ENCODE peak calls at places on chromosome 20, in ten cellular contexts. K is adrenal gland, Z is ascending aorta, W is psoas muscle, U is sigmoid colon, V is lower lobe of right lung, Q is transverse colon, J is choroid plexus epithelial cell, T is A549, R is ovary. O is an unnamed sample.

GRCh38 chr20:51563597-51564332 is 21.2 kb upstream of the NFATC2 start:
- DNase-seq in K (peak), U (peak), W (peak), J (peak), R (peak), V (peak), T (peak), Q (peak), Z (peak), O (peak)

GRCh38 chr20:19047040-19047950 is 165.1 kb upstream of the SLC24A3 start:
- DNase-seq in W (peak), Q (peak), U (no peak), R (no peak), K (no peak), J (no peak), V (peak), T (no peak), Z (no peak), O (no peak)

GRCh38 chr20:42281801-42282200 is 663.6 kb upstream of the CHD6 start:
- DNase-seq in R (no peak), T (no peak), V (no peak), Z (no peak), K (no peak), W (no peak), J (no peak), U (no peak), Q (no peak), O (no peak)

GRCh38 chr20:3011752-3012151 is 31.7 kb upstream of the GNRH2 start:
- DNase-seq in Q (no peak), J (no peak), U (no peak), V (no peak), K (no peak), W (no peak), T (no peak), R (no peak), Z (no peak), O (no peak)

GRCh38 chr20:14337400-14338171 is at the start of gene FLRT3:
- DNase-seq in J (peak), R (peak), K (peak), Z (no peak), W (peak), U (peak), V (peak), Q (peak), T (peak), O (peak)

GRCh38 chr20:38805958-38806854 is 709 bp downstream of the PPP1R16B start:
- DNase-seq in Q (peak), K (no peak), J (no peak), U (no peak), T (no peak), Z (no peak), V (peak), W (peak), R (no peak), O (no peak)

GRCh38 chr20:4681971-4682370 is 39.7 kb upstream of the PRND start:
- DNase-seq in W (no peak), Q (no peak), T (no peak), U (no peak), Z (no peak), V (no peak), R (no peak), J (peak), K (no peak), O (peak)

GRCh38 chr20:61588356-61589054 is 336.4 kb downstream of the CDH4 start:
- DNase-seq in K (no peak), Q (no peak), W (no peak), V (peak), J (peak), Z (no peak), R (no peak), T (peak), U (no peak), O (peak)

GRCh38 chr20:51327251-51327841 is 215.2 kb downstream of the NFATC2 start:
- DNase-seq in Q (no peak), V (no peak), U (no peak), Z (no peak), R (no peak), T (no peak), W (no peak), J (peak), K (no peak), O (peak)

GRCh38 chr20:50555687-50556086 is 45.5 kb downstream of the PTPN1 start:
- DNase-seq in J (no peak), Q (no peak), V (no peak), R (no peak), W (no peak), K (no peak), Z (no peak), U (no peak), T (no peak), O (no peak)

GRCh38 chr20:33602826-33603590 is 59.1 kb upstream of the C20orf144 start:
- DNase-seq in V (no peak), J (peak), Z (no peak), W (no peak), R (no peak), K (no peak), U (no peak), T (no peak), Q (no peak), O (peak)

GRCh38 chr20:51667491-51667890 is 100.7 kb downstream of the ATP9A start:
- DNase-seq in Q (no peak), W (no peak), J (no peak), T (no peak), R (no peak), V (no peak), K (no peak), Z (no peak), U (no peak), O (no peak)

GRCh38 chr20:21609221-21609620 is 95.4 kb upstream of the NKX2-2 start:
- DNase-seq in Z (no peak), U (no peak), R (no peak), V (no peak), K (peak), W (no peak), J (no peak), Q (no peak), T (no peak), O (no peak)

GRCh38 chr20:16580127-16580526 is 6.9 kb upstream of the KIF16B start:
- DNase-seq in U (no peak), R (no peak), Z (no peak), W (peak), Q (no peak), V (no peak), K (no peak), J (peak), T (peak), O (peak)

GRCh38 chr20:22425344-22426295 is 158.8 kb downstream of the FOXA2 start:
- DNase-seq in T (peak), U (no peak), R (no peak), K (no peak), Z (no peak), V (no peak), W (no peak), J (no peak), Q (no peak), O (no peak)

GRCh38 chr20:33065785-33066184 is 12.1 kb downstream of the BPIFB3 start:
- DNase-seq in Q (no peak), R (no peak), Z (no peak), J (no peak), W (no peak), T (no peak), K (no peak), V (no peak), U (no peak), O (no peak)

GRCh38 chr20:63032861-63033634 is 26.3 kb upstream of the BHLHE23 start:
- DNase-seq in R (no peak), U (peak), Z (no peak), W (peak), T (no peak), Q (no peak), J (no peak), V (peak), K (no peak), O (no peak)
- TF ChIP-seq CTCF in R (no peak), U (no peak), Z (no peak), W (no peak), T (no peak), Q (no peak), J (no peak), V (no peak), K (no peak), O (no peak)

GRCh38 chr20:54257090-54257816 is 49.4 kb downstream of the PFDN4 start:
- DNase-seq in K (peak), T (no peak), Q (no peak), R (no peak), J (peak), W (no peak), Z (no peak), V (no peak), U (no peak), O (peak)

GRCh38 chr20:54251093-54251492 is 43.2 kb downstream of the PFDN4 start:
- DNase-seq in V (no peak), U (no peak), Q (no peak), K (no peak), J (no peak), Z (no peak), R (no peak), T (no peak), W (no peak), O (no peak)

GRCh38 chr20:54255157-54255556 is 47.3 kb downstream of the PFDN4 start:
- DNase-seq in Z (no peak), V (no peak), Q (no peak), J (peak), K (no peak), R (no peak), U (no peak), W (no peak), T (no peak), O (peak)

GRCh38 chr20:54256202-54256601 is 48.3 kb downstream of the PFDN4 start:
- DNase-seq in K (peak), Q (no peak), R (no peak), J (no peak), W (no peak), T (no peak), V (no peak), Z (no peak), U (no peak), O (no peak)

DNA sequence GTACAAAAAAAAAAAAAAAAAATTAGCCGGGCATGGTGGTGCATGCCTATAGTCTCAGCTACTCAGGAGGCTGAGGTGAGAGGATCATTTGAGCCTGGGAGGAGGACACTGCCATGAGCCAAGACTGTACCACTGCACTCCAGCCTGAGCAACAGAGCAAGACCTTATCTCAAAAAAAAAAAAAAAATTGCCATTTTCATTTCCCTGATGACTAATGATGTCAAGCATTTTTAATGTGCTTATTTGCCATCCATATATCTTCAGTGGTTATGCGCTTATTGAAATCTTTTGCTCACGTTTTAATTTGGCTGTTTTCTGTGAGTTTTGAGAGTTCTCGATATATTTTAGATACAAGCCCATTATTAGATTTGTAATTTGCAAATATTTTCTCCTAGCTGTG is 46.7 kb downstream of the PFDN4 start:
- DNase-seq in Z (no peak), Q (no peak), R (no peak), U (no peak), K (no peak), V (no peak), J (peak), T (no peak), W (no peak), O (peak)
- H3K4me3 ChIP-seq in Z (no peak), Q (no peak), R (no peak), U (no peak), K (no peak), V (no peak), J (no peak), T (no peak), W (no peak), O (no peak)

GRCh38 chr20:40255368-40255767 is 433.7 kb downstream of the MAFB start:
- DNase-seq in T (no peak), Z (no peak), V (no peak), W (no peak), K (no peak), R (no peak), U (no peak), Q (no peak), J (peak), O (no peak)
- TF ChIP-seq CTCF in T (no peak), Z (no peak), V (no peak), W (no peak), K (no peak), R (no peak), U (no peak), Q (no peak), J (peak), O (no peak)

GRCh38 chr20:48990467-48990866 is 55.6 kb upstream of the CSE1L start:
- DNase-seq in W (no peak), R (no peak), J (no peak), Z (no peak), V (no peak), Q (no peak), U (no peak), K (no peak), T (no peak), O (no peak)

GRCh38 chr20:48983423-48984400 is 62.2 kb downstream of the ARFGEF2 start:
- DNase-seq in U (no peak), R (no peak), Z (no peak), Q (no peak), W (peak), T (peak), V (no peak), K (peak), J (peak), O (peak)

GRCh38 chr20:48984575-48985219 is 61.4 kb upstream of the CSE1L start:
- DNase-seq in V (no peak), U (no peak), J (peak), Z (no peak), T (no peak), R (no peak), K (no peak), Q (no peak), W (no peak), O (no peak)

DNA sequence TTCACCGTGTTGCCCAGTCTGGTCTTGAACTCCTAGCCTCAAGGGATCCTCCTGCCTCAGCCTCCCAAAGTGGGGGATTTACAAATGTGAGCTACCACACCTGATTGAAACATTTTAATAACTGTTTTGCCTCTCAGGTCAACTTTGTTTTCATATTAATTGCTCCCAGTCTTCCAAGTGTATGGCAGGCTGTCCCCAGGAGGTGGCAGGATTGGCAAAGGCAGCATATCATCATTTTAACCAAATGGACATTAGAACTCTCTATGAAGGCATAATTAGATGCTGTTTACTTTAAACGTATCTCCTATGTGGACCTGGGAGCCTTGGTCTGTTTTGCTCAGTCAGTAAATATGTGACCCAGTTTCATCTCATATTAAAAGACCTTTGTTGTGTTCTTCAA is 59.2 kb upstream of the CSE1L start:
- DNase-seq in K (no peak), J (peak), U (no peak), Z (no peak), Q (no peak), T (peak), V (no peak), R (no peak), W (no peak), O (no peak)
- H3K4me3 ChIP-seq in K (no peak), J (no peak), U (no peak), Z (no peak), Q (no peak), T (no peak), V (no peak), R (no peak), W (no peak), O (no peak)

GRCh38 chr20:7358670-7359069 is 581.6 kb downstream of the HAO1 start:
- DNase-seq in W (no peak), J (no peak), T (no peak), K (no peak), R (no peak), Z (no peak), U (no peak), V (no peak), Q (no peak), O (no peak)
- TF ChIP-seq CTCF in W (no peak), J (peak), T (no peak), K (no peak), R (no peak), Z (no peak), U (no peak), V (no peak), Q (no peak), O (no peak)

GRCh38 chr20:57620999-57621398 is 773 bp upstream of the ZBP1 start:
- DNase-seq in Q (peak), R (no peak), Z (no peak), V (no peak), K (no peak), T (no peak), U (no peak), J (no peak), W (no peak), O (no peak)
- H3K4me3 ChIP-seq in Q (no peak), R (no peak), Z (no peak), V (no peak), K (no peak), T (no peak), U (no peak), J (no peak), W (no peak), O (no peak)

GRCh38 chr20:25439328-25439727 is 31.9 kb downstream of the GINS1 start:
- DNase-seq in Z (no peak), V (no peak), T (no peak), Q (no peak), K (no peak), W (no peak), R (no peak), U (no peak), J (no peak), O (no peak)

GRCh38 chr20:25437153-25437581 is 29.7 kb downstream of the GINS1 start:
- DNase-seq in V (no peak), U (no peak), T (no peak), W (no peak), R (no peak), Z (no peak), J (peak), Q (no peak), K (no peak), O (no peak)
- TF ChIP-seq CTCF in V (no peak), U (no peak), T (no peak), W (no peak), R (no peak), Z (no peak), J (no peak), Q (no peak), K (no peak), O (no peak)